ENCODE peak calls at places on chromosomes 16 and 17, in nine cellular contexts. T is colonic mucosa; Y is stromal cell of bone marrow; V is activated CD4-positive, alpha-beta T cell treated with anti-CD3 and anti-CD28 coated beads, Interleukin-2, amount 50 U/mL, for 24 hours; D is GM06990; H is activated T-cell treated with anti-CD3 and anti-CD28 coated beads for 1 hour; Q is adrenal gland; W is GDM1; I is mammary epithelial cell. E is an unnamed sample.

GRCh38 chr17:62802531-62803205 is 5.4 kb downstream of the MARCHF10 start:
- DNase-seq in I (no peak), H (no peak), T (no peak), W (no peak), V (no peak), Y (no peak), Q (no peak), D (no peak), E (no peak)

GRCh38 chr16:80580109-80580832 is 39.5 kb downstream of the DYNLRB2 start:
- DNase-seq in W (no peak), Y (no peak), H (peak), D (peak), T (no peak), Q (no peak), V (peak), I (peak), E (no peak)

GRCh38 chr16:1900452-1900774 is 17.8 kb downstream of the HS3ST6 start:
- DNase-seq in I (no peak), Y (no peak), D (no peak), V (no peak), T (no peak), W (no peak), H (no peak), Q (no peak), E (no peak)

GRCh38 chr17:57445051-57445450 is 188.7 kb downstream of the MSI2 start:
- DNase-seq in D (no peak), Q (no peak), Y (no peak), I (no peak), H (no peak), T (no peak), W (no peak), V (no peak), E (no peak)

GRCh38 chr17:67711916-67712315 is 5.8 kb upstream of the NOL11 start:
- DNase-seq in I (no peak), W (no peak), Q (no peak), Y (no peak), T (no peak), H (no peak), V (no peak), D (no peak), E (no peak)

GRCh38 chr17:51120739-51121619 is at the start of gene SPAG9:
- DNase-seq in V (peak), Q (peak), W (peak), D (peak), T (peak), H (peak), I (peak), Y (peak), E (peak)

GRCh38 chr17:50661795-50662391 is 27.2 kb downstream of the ABCC3 start:
- DNase-seq in V (no peak), T (peak), H (no peak), Y (peak), Q (peak), D (no peak), I (peak), W (peak), E (peak)

GRCh38 chr17:50135316-50136095 is 5.5 kb upstream of the SAMD14 start:
- DNase-seq in Q (peak), D (no peak), H (no peak), V (no peak), Y (no peak), T (no peak), I (no peak), W (no peak), E (no peak)

GRCh38 chr16:46731691-46732555 is 16.2 kb downstream of the MYLK3 start:
- DNase-seq in V (no peak), W (no peak), Q (no peak), T (no peak), I (no peak), Y (no peak), H (no peak), D (no peak), E (no peak)

E was measured in K562.